ENCODE peak calls at places on chromosome 11, in four cellular contexts. V, H, P and Y are unnamed samples. For H3K4me1, the result is how much of the 10 kb centered on the place peaks cover.

GRCh38 chr11:100863080-100863581 is 176.0 kb downstream of the ARHGAP42 start:
- DNase-seq in V (no peak), H (no peak), P (no peak), Y (no peak)

GRCh38 chr11:43920598-43921419 is 21.6 kb upstream of the C11orf96 start:
- DNase-seq in V (no peak), H (peak), P (peak), Y (no peak)

GRCh38 chr11:67302571-67303131 is 679 bp upstream of the SSH3 start:
- DNase-seq in V (peak), H (no peak), P (no peak), Y (peak)

GRCh38 chr11:19191530-19192169 is 10.1 kb downstream of the CSRP3 start:
- DNase-seq in V (peak), H (peak), P (no peak), Y (no peak)

GRCh38 chr11:3810951-3811350 is 2.6 kb downstream of the PGAP2 start:
- DNase-seq in V (no peak), H (no peak), P (no peak), Y (no peak)

GRCh38 chr11:60777572-60777971 is 7.6 kb upstream of the MS4A10 start:
- DNase-seq in V (peak), H (peak), P (no peak), Y (peak)

GRCh38 chr11:102346456-102346747 is 612 bp upstream of the BIRC2 start:
- DNase-seq in V (no peak), H (no peak), P (no peak), Y (no peak)

GRCh38 chr11:83520849-83521248 is 234.7 kb upstream of the CCDC90B start:
- DNase-seq in V (no peak), H (no peak), P (no peak), Y (no peak)

GRCh38 chr11:27907534-27907933 is 200.4 kb downstream of the KIF18A start:
- DNase-seq in V (no peak), H (no peak), P (no peak), Y (no peak)

GRCh38 chr11:28526406-28526751 is 418.2 kb downstream of the METTL15 start:
- DNase-seq in V (no peak), H (no peak), P (peak), Y (no peak)

GRCh38 chr11:34263462-34264186 is 94.2 kb downstream of the ABTB2 start:
- DNase-seq in V (peak), H (peak), P (peak), Y (peak)

GRCh38 chr11:78740175-78741161 is 165.8 kb upstream of the NARS2 start:
- DNase-seq in V (no peak), H (peak), P (no peak), Y (no peak)

GRCh38 chr11:47359162-47359561 is 6.7 kb upstream of the MYBPC3 start:
- DNase-seq in V (no peak), H (no peak), P (no peak), Y (no peak)
- H3K4me3 ChIP-seq in V (no peak), H (no peak), P (no peak), Y (no peak)

DNA sequence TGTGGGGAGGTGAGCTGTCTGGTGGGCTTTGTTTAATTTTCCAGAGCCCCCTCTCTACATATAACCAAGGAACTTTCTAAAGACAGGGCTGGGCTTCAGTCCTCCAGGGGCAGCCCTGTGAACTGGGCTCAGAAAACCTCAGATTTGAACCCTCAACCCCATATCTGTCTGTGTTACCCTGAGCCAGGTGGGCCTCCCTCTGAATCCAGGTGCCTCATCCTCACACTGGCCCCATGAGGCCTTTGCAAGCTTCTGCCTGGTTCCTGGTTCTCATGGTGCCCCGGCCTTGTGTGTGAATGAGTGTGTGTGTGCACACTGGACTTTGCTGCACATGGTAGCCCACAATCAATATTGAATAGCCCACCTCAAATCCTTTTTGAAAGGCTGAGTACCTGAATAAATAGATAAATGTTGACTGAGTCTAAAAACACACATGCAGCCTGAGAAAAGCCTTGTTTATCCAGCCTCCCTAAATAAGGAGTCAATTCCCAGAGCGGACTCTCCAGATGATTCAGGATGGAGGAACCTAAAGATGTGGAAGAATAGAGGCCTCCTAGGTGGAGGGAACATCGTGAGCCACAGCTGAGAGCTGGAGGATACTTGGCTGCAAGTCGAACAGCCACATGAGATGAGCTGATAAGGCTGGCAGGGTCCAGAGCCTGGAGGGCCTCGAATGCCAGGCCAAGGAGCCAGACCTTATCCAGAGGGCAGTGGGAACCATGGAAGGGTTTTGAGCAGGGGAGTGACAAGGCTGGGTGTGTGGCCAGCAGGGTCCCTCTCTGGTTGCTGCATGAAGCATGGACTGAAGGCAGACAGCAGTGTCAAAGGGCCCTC is 28.1 kb upstream of the P2RY2 start:
- DNase-seq in V (no peak), H (no peak), P (no peak), Y (no peak)
- H3K4me1 ChIP-seq in V (under half), H (under half), P (half or more), Y (under half)

GRCh38 chr11:69642549-69642912 is 1.6 kb downstream of the CCND1 start:
- DNase-seq in V (peak), H (peak), P (no peak), Y (peak)

GRCh38 chr11:69640995-69641581 is at the start of gene CCND1:
- DNase-seq in V (peak), H (peak), P (peak), Y (peak)

GRCh38 chr11:69640260-69640994 is 529 bp upstream of the CCND1 start:
- DNase-seq in V (peak), H (peak), P (no peak), Y (peak)

GRCh38 chr11:69642913-69643632 is 2.1 kb downstream of the CCND1 start:
- DNase-seq in V (peak), H (peak), P (no peak), Y (peak)

DNA sequence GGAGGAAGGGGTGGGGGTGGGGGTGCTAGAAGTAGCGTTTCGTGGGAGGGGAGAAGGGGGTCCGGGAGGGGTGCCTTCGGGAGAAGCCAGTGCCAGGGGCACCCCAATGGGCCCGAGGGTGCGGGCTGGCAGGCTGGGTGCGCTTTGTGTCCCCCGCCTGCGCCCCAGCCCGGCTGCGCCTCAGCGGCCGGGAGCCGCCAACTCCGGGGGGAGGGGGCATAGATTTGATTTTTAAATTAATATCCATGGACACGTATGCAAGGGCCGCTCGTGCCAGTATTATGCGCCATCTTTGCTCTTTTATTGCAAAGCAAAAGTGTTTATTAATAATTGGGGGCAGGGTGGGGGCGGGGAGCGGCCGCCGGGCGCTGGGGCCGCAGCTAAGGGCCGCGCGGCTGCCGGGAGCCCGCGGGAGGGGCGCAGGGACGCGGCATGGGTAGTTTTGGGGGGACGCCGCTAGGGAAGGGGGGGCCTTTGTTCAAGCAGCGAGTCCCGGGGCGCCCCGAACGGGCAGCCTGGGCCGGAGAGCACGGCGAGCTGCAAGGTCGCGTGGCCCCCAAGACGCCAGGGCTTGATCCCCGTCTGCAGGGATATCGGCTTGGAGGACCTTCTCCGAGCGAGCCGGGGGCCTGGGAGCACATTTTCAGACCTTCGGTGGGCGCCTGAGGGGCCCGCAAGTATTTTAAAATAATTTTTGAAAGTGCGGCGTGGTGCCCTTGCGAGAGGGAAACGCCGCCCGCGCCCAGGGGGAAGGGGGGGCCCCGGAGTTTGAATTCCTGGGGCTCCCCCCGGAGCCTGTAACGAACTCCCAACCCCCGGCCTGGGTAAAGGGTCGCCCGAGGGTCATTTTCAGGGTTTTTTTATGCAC is 959 bp downstream of the CCND1 start:
- DNase-seq in V (peak), H (no peak), P (no peak), Y (peak)
- H3K4me3 ChIP-seq in V (peak), H (peak), P (peak), Y (peak)

GRCh38 chr11:62885137-62885536 is 4.4 kb downstream of the SLC3A2 start:
- DNase-seq in V (no peak), H (no peak), P (no peak), Y (no peak)
- H3K4me1 ChIP-seq in V (under half), H (half or more), P (half or more), Y (half or more)

DNA sequence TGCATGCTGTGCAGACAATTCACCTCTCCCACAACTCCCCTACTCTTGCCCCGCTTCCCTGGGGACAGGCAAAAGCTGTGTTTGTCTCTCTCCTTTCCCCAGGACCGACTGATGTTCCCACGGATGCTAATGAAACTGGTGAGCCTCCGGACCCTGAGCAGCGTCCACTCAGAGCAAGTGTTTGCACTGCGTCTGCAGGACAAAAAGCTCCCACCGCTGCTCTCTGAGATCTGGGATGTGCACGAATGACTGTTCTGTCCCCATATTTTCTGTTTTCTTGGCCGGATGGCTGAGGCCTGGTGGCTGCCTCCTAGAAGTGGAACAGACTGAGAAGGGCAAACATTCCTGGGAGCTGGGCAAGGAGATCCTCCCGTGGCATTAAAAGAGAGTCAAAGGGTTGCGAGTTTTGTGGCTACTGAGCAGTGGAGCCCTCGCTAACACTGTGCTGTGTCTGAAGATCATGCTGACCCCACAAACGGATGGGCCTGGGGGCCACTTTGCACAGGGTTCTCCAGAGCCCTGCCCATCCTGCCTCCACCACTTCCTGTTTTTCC is 1.4 kb upstream of the MADD start:
- DNase-seq in V (no peak), H (no peak), P (no peak), Y (no peak)
- H3K4me3 ChIP-seq in V (peak), H (peak), P (peak), Y (peak)